ENCODE peak calls at places on chromosomes 1 and 21, in ten cellular contexts. Q is PC-3, X is H9, K is pancreas, L is DND-41, I is body of pancreas, N is fibroblast of lung, O is PC-9, F is heart left ventricle, A is spleen. C is an unnamed sample.

GRCh38 chr1:232352956-232353355 is 277.0 kb downstream of the SIPA1L2 start:
- DNase-seq in Q (no peak), X (no peak), K (no peak), L (no peak), I (no peak), N (no peak), O (no peak), F (no peak), A (no peak), C (no peak)

GRCh38 chr1:45610589-45611226 is 13.1 kb downstream of the CCDC17 start:
- DNase-seq in Q (no peak), X (no peak), K (no peak), L (no peak), I (no peak), N (no peak), O (no peak), F (no peak), A (no peak), C (no peak)

GRCh38 chr1:245742891-245743290 is 588.1 kb downstream of the KIF26B start:
- DNase-seq in Q (no peak), X (no peak), K (no peak), L (no peak), I (no peak), N (no peak), O (no peak), F (no peak), A (no peak), C (no peak)

GRCh38 chr1:175118375-175118774 is 50.7 kb downstream of the TNN start:
- DNase-seq in Q (no peak), X (no peak), K (no peak), L (no peak), I (no peak), N (no peak), O (no peak), F (no peak), A (no peak), C (no peak)

GRCh38 chr1:196148367-196148970 is 459.8 kb downstream of the KCNT2 start:
- DNase-seq in Q (peak; percentile 70), X (no peak), K (no peak), L (no peak), I (no peak), N (peak; percentile 73), O (no peak), F (no peak), A (no peak), C (no peak)

GRCh38 chr1:118217073-118217620 is 32.1 kb upstream of the SPAG17 start:
- DNase-seq in Q (no peak), X (no peak), K (no peak), L (no peak), I (no peak), N (no peak), O (no peak), F (no peak), A (no peak), C (no peak)

GRCh38 chr1:233393926-233394680 is 66.6 kb downstream of the MAP3K21 start:
- DNase-seq in Q (no peak), X (no peak), K (no peak), L (no peak), I (no peak), N (no peak), O (no peak), F (no peak), A (no peak), C (no peak)

GRCh38 chr1:33060579-33061083 is 20.3 kb upstream of the AZIN2 start:
- DNase-seq in Q (peak; percentile 61), X (no peak), K (no peak), L (no peak), I (peak; percentile 65), N (peak; percentile 95), O (peak; percentile 70), F (peak; percentile 85), A (no peak), C (no peak)

GRCh38 chr1:53015508-53015860 is 46.5 kb upstream of the PODN start:
- DNase-seq in Q (no peak), X (no peak), K (no peak), L (no peak), I (no peak), N (no peak), O (no peak), F (no peak), A (no peak), C (peak; percentile 20)

GRCh38 chr1:15934211-15935055 is 41.5 kb downstream of the ZBTB17 start:
- DNase-seq in Q (no peak), X (no peak), K (no peak), L (no peak), I (no peak), N (no peak), O (no peak), F (no peak), A (no peak), C (no peak)

GRCh38 chr1:198212675-198213074 is 55.9 kb downstream of the NEK7 start:
- DNase-seq in Q (peak; percentile 43), X (no peak), K (no peak), L (no peak), I (no peak), N (peak; percentile 93), O (no peak), F (peak; percentile 30), A (no peak), C (no peak)

GRCh38 chr21:42233067-42233981 is 14.4 kb downstream of the ABCG1 start:
- DNase-seq in Q (peak; percentile 13), X (peak; percentile 48), K (no peak), L (peak; percentile 57), I (peak; percentile 76), N (peak; percentile 79), O (no peak), F (peak; percentile 89), A (peak; percentile 91), C (peak; percentile 76)

GRCh38 chr1:246552110-246552509 is 14.0 kb downstream of the TFB2M start:
- DNase-seq in Q (no peak), X (no peak), K (no peak), L (no peak), I (no peak), N (no peak), O (no peak), F (no peak), A (no peak), C (no peak)

GRCh38 chr1:71049951-71050598 is 2.5 kb upstream of the PTGER3 start:
- DNase-seq in Q (peak; percentile 80), X (no peak), K (no peak), L (peak; percentile 27), I (peak; percentile 49), N (peak; percentile 77), O (peak; percentile 16), F (no peak), A (no peak), C (peak; percentile 27)

GRCh38 chr1:2496087-2496622 is 20.1 kb downstream of the PLCH2 start:
- DNase-seq in Q (no peak), X (no peak), K (no peak), L (peak; percentile 24), I (no peak), N (no peak), O (no peak), F (no peak), A (peak; percentile 90), C (no peak)

GRCh38 chr1:2494323-2494693 is 18.2 kb downstream of the PLCH2 start:
- DNase-seq in Q (peak; percentile 99), X (no peak), K (no peak), L (no peak), I (no peak), N (peak; percentile 52), O (peak; percentile 46), F (no peak), A (no peak), C (peak; percentile 56)

GRCh38 chr1:2495026-2495425 is 18.9 kb downstream of the PLCH2 start:
- DNase-seq in Q (no peak), X (no peak), K (no peak), L (no peak), I (no peak), N (no peak), O (no peak), F (no peak), A (no peak), C (no peak)

GRCh38 chr1:2496746-2497145 is 20.7 kb downstream of the PLCH2 start:
- DNase-seq in Q (no peak), X (no peak), K (no peak), L (no peak), I (no peak), N (no peak), O (no peak), F (no peak), A (no peak), C (no peak)

DNA sequence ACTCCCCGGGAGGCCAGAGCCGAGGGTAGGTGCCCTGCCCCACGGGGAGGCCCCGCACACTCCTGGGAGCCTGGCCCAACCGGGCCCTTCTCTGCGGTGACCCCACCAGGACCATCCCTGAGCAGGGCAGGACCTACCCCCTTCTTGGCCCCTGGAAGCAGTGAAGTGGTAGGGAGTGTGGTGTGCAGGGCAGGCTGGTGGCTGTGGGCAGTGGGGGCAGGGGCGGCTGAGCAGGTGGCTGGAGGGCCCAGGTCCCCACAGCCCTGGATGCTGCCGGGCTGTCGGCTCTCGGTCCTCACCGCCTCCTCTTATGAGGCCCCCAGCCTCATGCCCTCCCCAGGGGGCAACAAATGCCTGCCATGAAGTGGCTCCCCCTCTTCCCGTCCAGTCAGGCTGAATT is 19.5 kb downstream of the PLCH2 start:
- DNase-seq in Q (no peak), X (no peak), K (no peak), L (no peak), I (no peak), N (no peak), O (no peak), F (no peak), A (no peak), C (no peak)
- H3K27me3 ChIP-seq in Q (no peaks in the 10 kb centered on the region), X (no peaks in the 10 kb centered on the region), K (no peaks in the 10 kb centered on the region), L (no peaks in the 10 kb centered on the region), I (no peaks in the 10 kb centered on the region), N (no peaks in the 10 kb centered on the region), O (peaks cover 28% of the 10 kb centered on the region), F (peaks cover 6% of the 10 kb centered on the region), A (peaks cover 7% of the 10 kb centered on the region), C (no peaks in the 10 kb centered on the region)

GRCh38 chr1:228440761-228441500 is 24.3 kb upstream of the TRIM17 start:
- DNase-seq in Q (no peak), X (no peak), K (no peak), L (no peak), I (no peak), N (no peak), O (no peak), F (no peak), A (no peak), C (no peak)
- TF ChIP-seq CTCF in Q (no peak), X (no peak), K (no peak), L (no peak), I (no peak), N (no peak), O (no peak), F (no peak), A (no peak), C (no peak)

GRCh38 chr1:8406946-8407345 is 89.0 kb downstream of the SLC45A1 start:
- DNase-seq in Q (no peak), X (no peak), K (no peak), L (no peak), I (no peak), N (peak; percentile 69), O (no peak), F (no peak), A (no peak), C (no peak)
- H3K4me1 ChIP-seq in Q (peaks cover 27% of the 10 kb centered on the region), X (peaks cover 9% of the 10 kb centered on the region), K (peaks cover 38% of the 10 kb centered on the region), L (no peaks in the 10 kb centered on the region), I (peaks cover 59% of the 10 kb centered on the region), N (peaks cover 47% of the 10 kb centered on the region), O (no peaks in the 10 kb centered on the region), F (peaks cover 66% of the 10 kb centered on the region), A (peaks cover 42% of the 10 kb centered on the region), C (peaks cover 28% of the 10 kb centered on the region)

DNA sequence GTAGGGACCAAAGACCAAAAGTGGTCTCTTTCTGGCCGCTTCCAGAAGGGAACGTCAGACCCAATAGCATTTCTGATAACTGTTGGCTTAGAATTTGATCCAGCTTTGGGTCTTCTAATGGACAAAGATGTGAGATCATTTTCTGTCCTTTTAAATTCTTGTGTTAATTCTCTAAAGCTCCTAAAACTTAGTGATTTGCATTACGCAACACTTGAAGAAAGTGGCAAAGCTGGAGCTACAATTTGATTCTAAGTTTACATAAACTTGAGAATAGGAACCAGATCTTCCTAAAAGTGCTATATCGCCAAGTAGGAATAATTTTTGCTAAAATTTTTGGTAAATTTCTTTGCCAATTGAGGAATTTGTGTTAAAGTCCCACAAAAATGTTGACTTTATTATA is 21.6 kb upstream of the PLA2G4A start:
- DNase-seq in Q (no peak), X (no peak), K (no peak), L (no peak), I (no peak), N (no peak), O (no peak), F (no peak), A (no peak), C (no peak)
- H3K27me3 ChIP-seq in Q (no peaks in the 10 kb centered on the region), X (no peaks in the 10 kb centered on the region), K (no peaks in the 10 kb centered on the region), L (no peaks in the 10 kb centered on the region), I (no peaks in the 10 kb centered on the region), N (no peaks in the 10 kb centered on the region), O (no peaks in the 10 kb centered on the region), F (no peaks in the 10 kb centered on the region), A (no peaks in the 10 kb centered on the region), C (no peaks in the 10 kb centered on the region)

C was measured in colonic mucosa.